ENCODE peak calls at places on chromosomes 12 and 14, in five cellular contexts. M is A549, B is astrocyte of the spinal cord, W is AG10803, R is GM06990. Q is an unnamed sample.

GRCh38 chr14:90348270-90348669 is 16.5 kb upstream of the NRDE2 start:
- DNase-seq in M (no peak), B (no peak), W (no peak), R (no peak), Q (no peak)

GRCh38 chr14:50064993-50065392 is 51.4 kb downstream of the VCPKMT start:
- DNase-seq in M (no peak), B (peak), W (peak), R (peak), Q (no peak)

GRCh38 chr14:102203382-102203781 is 63.7 kb downstream of the WDR20 start:
- DNase-seq in M (no peak), B (no peak), W (no peak), R (no peak), Q (no peak)

GRCh38 chr14:102430212-102430908 is 67.6 kb downstream of the TECPR2 start:
- DNase-seq in M (no peak), B (no peak), W (no peak), R (no peak), Q (no peak)

GRCh38 chr12:112992541-112993398 is 14.5 kb downstream of the OAS2 start:
- DNase-seq in M (peak), B (peak), W (peak), R (peak), Q (no peak)

GRCh38 chr14:95500772-95501401 is 15.6 kb downstream of the SYNE3 start:
- DNase-seq in M (peak), B (peak), W (peak), R (no peak), Q (no peak)

GRCh38 chr12:131130311-131130911 is 176.7 kb downstream of the ADGRD1 start:
- DNase-seq in M (no peak), B (no peak), W (no peak), R (no peak), Q (no peak)

GRCh38 chr12:6605425-6606330 is 1.5 kb downstream of the CHD4 start:
- DNase-seq in M (no peak), B (peak), W (no peak), R (no peak), Q (peak)

GRCh38 chr14:20683896-20684661 is at the start of gene RNASE4:
- DNase-seq in M (peak), B (peak), W (peak), R (peak), Q (peak)

GRCh38 chr14:101078105-101078891 is 174.8 kb upstream of the RTL1 start:
- DNase-seq in M (no peak), B (no peak), W (no peak), R (no peak), Q (peak)

GRCh38 chr14:73723799-73724621 is 9.8 kb upstream of the PNMA1 start:
- DNase-seq in M (peak), B (peak), W (peak), R (no peak), Q (no peak)

GRCh38 chr14:38828183-38828877 is 274.7 kb downstream of the SEC23A start:
- DNase-seq in M (no peak), B (no peak), W (no peak), R (no peak), Q (no peak)

GRCh38 chr12:6057693-6058092 is 66.8 kb downstream of the VWF start:
- DNase-seq in M (no peak), B (no peak), W (no peak), R (no peak), Q (no peak)

GRCh38 chr14:33682746-33683145 is 268.1 kb downstream of the EGLN3 start:
- DNase-seq in M (no peak), B (peak), W (peak), R (no peak), Q (no peak)

GRCh38 chr12:30965613-30965985 is 39.1 kb downstream of the TSPAN11 start:
- DNase-seq in M (peak), B (no peak), W (no peak), R (no peak), Q (no peak)

GRCh38 chr12:68237068-68237467 is 11.5 kb upstream of the IL26 start:
- DNase-seq in M (no peak), B (no peak), W (no peak), R (no peak), Q (no peak)
- TF ChIP-seq CTCF in M (no peak), B (peak), W (peak), R (peak), Q (no peak)

GRCh38 chr12:1542599-1542998 is 51.8 kb downstream of the FBXL14 start:
- DNase-seq in M (no peak), B (no peak), W (no peak), R (no peak), Q (no peak)

GRCh38 chr12:1540690-1541089 is 53.7 kb downstream of the FBXL14 start:
- DNase-seq in M (no peak), B (no peak), W (no peak), R (no peak), Q (no peak)

GRCh38 chr12:1546931-1547640 is 47.3 kb downstream of the FBXL14 start:
- DNase-seq in M (no peak), B (no peak), W (no peak), R (no peak), Q (no peak)

GRCh38 chr12:1544991-1545700 is 49.2 kb downstream of the FBXL14 start:
- DNase-seq in M (peak), B (no peak), W (peak), R (no peak), Q (no peak)
- TF ChIP-seq CTCF in M (peak), B (peak), W (peak), R (no peak), Q (no peak)

DNA sequence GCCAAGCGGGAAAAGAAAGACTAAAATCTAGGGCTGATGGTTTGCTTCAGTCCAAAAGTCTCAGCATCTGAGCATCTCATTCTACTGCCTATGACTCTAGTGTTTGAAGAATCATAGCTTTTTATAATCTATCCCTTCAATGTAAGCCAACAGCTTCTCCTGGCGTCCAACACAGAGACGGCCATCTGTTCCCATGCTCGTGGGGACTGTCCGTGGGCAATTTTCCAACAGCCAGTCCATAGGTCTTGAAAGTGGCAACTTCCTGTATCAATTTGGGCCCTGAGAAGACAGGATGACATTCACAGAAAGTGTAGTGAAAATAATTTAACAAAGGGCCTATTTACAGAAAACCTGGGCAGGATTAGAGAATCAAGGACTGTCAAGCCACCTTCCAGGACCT is 544.3 kb upstream of the TMEM132C start:
- DNase-seq in M (no peak), B (no peak), W (no peak), R (no peak), Q (no peak)
- TF ChIP-seq CTCF in M (no peak), B (no peak), W (no peak), R (no peak), Q (no peak)

GRCh38 chr12:57456737-57457490 is 1.8 kb downstream of the INHBE start:
- DNase-seq in M (no peak), B (no peak), W (no peak), R (no peak), Q (no peak)

GRCh38 chr12:57454213-57454565 is 918 bp upstream of the INHBE start:
- DNase-seq in M (no peak), B (no peak), W (no peak), R (no peak), Q (no peak)

GRCh38 chr12:57454566-57455373 is at the start of gene INHBE:
- DNase-seq in M (peak), B (peak), W (peak), R (no peak), Q (no peak)

GRCh38 chr12:57455374-57456144 is 452 bp downstream of the INHBE start:
- DNase-seq in M (no peak), B (no peak), W (no peak), R (no peak), Q (no peak)

DNA sequence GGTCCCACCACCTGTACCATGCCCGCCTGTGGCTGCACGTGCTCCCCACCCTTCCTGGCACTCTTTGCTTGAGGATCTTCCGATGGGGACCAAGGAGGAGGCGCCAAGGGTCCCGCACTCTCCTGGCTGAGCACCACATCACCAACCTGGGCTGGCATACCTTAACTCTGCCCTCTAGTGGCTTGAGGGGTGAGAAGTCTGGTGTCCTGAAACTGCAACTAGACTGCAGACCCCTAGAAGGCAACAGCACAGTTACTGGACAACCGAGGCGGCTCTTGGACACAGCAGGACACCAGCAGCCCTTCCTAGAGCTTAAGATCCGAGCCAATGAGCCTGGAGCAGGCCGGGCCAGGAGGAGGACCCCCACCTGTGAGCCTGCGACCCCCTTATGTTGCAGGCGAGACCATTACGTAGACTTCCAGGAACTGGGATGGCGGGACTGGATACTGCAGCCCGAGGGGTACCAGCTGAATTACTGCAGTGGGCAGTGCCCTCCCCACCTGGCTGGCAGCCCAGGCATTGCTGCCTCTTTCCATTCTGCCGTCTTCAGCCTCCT is 1.1 kb downstream of the INHBE start:
- DNase-seq in M (peak), B (peak), W (peak), R (no peak), Q (no peak)
- TF ChIP-seq CTCF in M (peak), B (peak), W (peak), R (peak), Q (peak)

DNA sequence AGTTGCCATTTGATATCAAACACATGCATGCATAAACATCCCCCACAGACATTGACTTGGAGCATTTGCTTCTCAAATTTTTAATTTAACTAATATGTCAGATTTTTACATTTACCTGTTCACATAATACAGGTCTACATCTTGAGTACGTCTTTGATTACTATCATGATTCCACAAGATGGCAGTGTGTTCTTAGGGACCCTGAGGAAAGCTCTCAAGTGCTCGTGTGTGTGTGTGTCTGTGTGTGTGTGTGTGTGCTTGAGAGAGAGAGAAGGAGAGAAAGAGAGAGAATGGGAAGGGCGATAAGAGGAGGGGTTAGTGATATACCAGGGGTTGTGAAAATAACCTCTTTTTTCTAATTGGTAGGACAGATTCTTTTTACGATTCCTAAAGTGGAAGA is 167.1 kb upstream of the OR4E1 start:
- DNase-seq in M (peak), B (no peak), W (no peak), R (no peak), Q (no peak)
- TF ChIP-seq CTCF in M (no peak), B (no peak), W (no peak), R (no peak), Q (no peak)

GRCh38 chr14:105200074-105200473 is 19.0 kb upstream of the NUDT14 start:
- DNase-seq in M (no peak), B (no peak), W (no peak), R (no peak), Q (no peak)

GRCh38 chr14:105199093-105199492 is 18.0 kb upstream of the NUDT14 start:
- DNase-seq in M (no peak), B (peak), W (no peak), R (no peak), Q (no peak)

GRCh38 chr14:105200641-105201040 is 19.5 kb upstream of the NUDT14 start:
- DNase-seq in M (no peak), B (no peak), W (no peak), R (no peak), Q (no peak)

GRCh38 chr14:105197274-105197673 is 16.2 kb upstream of the NUDT14 start:
- DNase-seq in M (peak), B (no peak), W (peak), R (no peak), Q (no peak)

DNA sequence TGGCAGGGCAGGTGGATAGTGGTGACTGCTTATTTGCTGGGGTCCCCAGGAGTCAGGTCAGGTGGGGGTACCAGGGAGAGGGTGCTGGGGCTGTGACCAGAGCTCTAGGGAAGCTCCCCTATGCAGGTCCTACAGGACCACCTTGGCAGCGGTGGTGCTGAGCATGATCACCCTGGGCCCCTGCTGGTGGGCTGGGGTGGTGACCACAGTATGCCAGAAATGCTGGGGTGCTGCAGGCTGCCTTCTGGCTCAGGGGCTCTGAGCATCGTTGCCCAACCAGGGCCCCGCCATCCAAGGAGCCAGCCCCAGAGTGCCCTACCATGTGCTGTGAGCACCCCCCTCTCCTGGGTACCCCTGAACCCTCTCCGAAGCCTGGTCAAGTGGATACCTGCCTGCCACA is 17.5 kb upstream of the NUDT14 start:
- DNase-seq in M (no peak), B (no peak), W (no peak), R (no peak), Q (no peak)
- TF ChIP-seq CTCF in M (no peak), B (no peak), W (no peak), R (no peak), Q (peak)

GRCh38 chr12:57549203-57549908 is 488 bp upstream of the KIF5A start:
- DNase-seq in M (no peak), B (no peak), W (no peak), R (no peak), Q (no peak)

GRCh38 chr12:57547366-57548315 is 649 bp upstream of the DCTN2 start:
- DNase-seq in M (no peak), B (no peak), W (no peak), R (no peak), Q (no peak)

GRCh38 chr12:57548488-57548887 is 1.4 kb upstream of the KIF5A start:
- DNase-seq in M (no peak), B (no peak), W (no peak), R (no peak), Q (no peak)

GRCh38 chr12:57545809-57546437 is 1.1 kb downstream of the DCTN2 start:
- DNase-seq in M (no peak), B (no peak), W (no peak), R (no peak), Q (no peak)

GRCh38 chr12:57546438-57547365 is at the start of gene DCTN2:
- DNase-seq in M (peak), B (peak), W (peak), R (peak), Q (peak)
- TF ChIP-seq CTCF in M (no peak), B (peak), W (peak), R (peak), Q (no peak)

GRCh38 chr14:103607822-103608221 is 21.2 kb upstream of the KLC1 start:
- DNase-seq in M (no peak), B (no peak), W (no peak), R (no peak), Q (no peak)

GRCh38 chr14:103604620-103605019 is 24.4 kb upstream of the KLC1 start:
- DNase-seq in M (no peak), B (no peak), W (no peak), R (no peak), Q (no peak)

GRCh38 chr14:103611215-103611614 is 17.8 kb upstream of the KLC1 start:
- DNase-seq in M (no peak), B (no peak), W (no peak), R (no peak), Q (no peak)

GRCh38 chr14:103607039-103607668 is 21.9 kb upstream of the KLC1 start:
- DNase-seq in M (peak), B (peak), W (peak), R (peak), Q (no peak)
- TF ChIP-seq CTCF in M (no peak), B (peak), W (peak), R (peak), Q (no peak)

Q was measured in mesothelial cell of epicardium.